ENCODE peak calls at places on chromosome 17, in six cellular contexts. One of them, this sample, is unnamed.

GRCh38 chr17:78473951-78474630 is 95.6 kb downstream of the PGS1 start:
- DNase-seq in neural crest cell: no peak
- DNase-seq in T follicular helper cell: no peak
- DNase-seq in SK-N-DZ: no peak
- DNase-seq in Daoy: no peak
- DNase-seq in GM19239: no peak
- DNase-seq in this sample: no peak

GRCh38 chr17:4161179-4161559 is 18.2 kb downstream of the CYB5D2 start:
- DNase-seq in T follicular helper cell: no peak
- DNase-seq in SK-N-DZ: no peak
- DNase-seq in Daoy: peak; percentile 83
- DNase-seq in GM19239: no peak
- DNase-seq in neural crest cell: no peak
- DNase-seq in this sample: no peak

GRCh38 chr17:76385892-76386786 is 1.7 kb downstream of the SPHK1 start:
- DNase-seq in GM19239: peak; percentile 94
- DNase-seq in SK-N-DZ: peak; percentile 82
- DNase-seq in Daoy: peak; percentile 87
- DNase-seq in neural crest cell: peak; percentile 90
- DNase-seq in T follicular helper cell: peak; percentile 70
- DNase-seq in this sample: peak; percentile 71

GRCh38 chr17:57856792-57857620 is 7.2 kb upstream of the MRPS23 start:
- DNase-seq in T follicular helper cell: no peak
- DNase-seq in neural crest cell: no peak
- DNase-seq in GM19239: no peak
- DNase-seq in SK-N-DZ: no peak
- DNase-seq in Daoy: no peak
- DNase-seq in this sample: no peak

GRCh38 chr17:42111901-42112551 is 488 bp downstream of the DHX58 start:
- DNase-seq in SK-N-DZ: no peak
- DNase-seq in neural crest cell: no peak
- DNase-seq in T follicular helper cell: no peak
- DNase-seq in Daoy: peak; percentile 54
- DNase-seq in GM19239: no peak
- DNase-seq in this sample: no peak

GRCh38 chr17:21502301-21502700 is 126.1 kb downstream of the KCNJ12 start:
- DNase-seq in T follicular helper cell: no peak
- DNase-seq in SK-N-DZ: no peak
- DNase-seq in Daoy: no peak
- DNase-seq in GM19239: no peak
- DNase-seq in neural crest cell: no peak
- DNase-seq in this sample: no peak

GRCh38 chr17:35241520-35241919 is 1.4 kb upstream of the SLFN5 start:
- DNase-seq in GM19239: no peak
- DNase-seq in neural crest cell: no peak
- DNase-seq in Daoy: no peak
- DNase-seq in T follicular helper cell: peak; percentile 23
- DNase-seq in SK-N-DZ: no peak
- DNase-seq in this sample: peak; percentile 36

GRCh38 chr17:82029391-82029790 is 2.1 kb upstream of the RAC3 start:
- DNase-seq in GM19239: no peak
- DNase-seq in T follicular helper cell: no peak
- DNase-seq in neural crest cell: no peak
- DNase-seq in SK-N-DZ: no peak
- DNase-seq in Daoy: no peak
- DNase-seq in this sample: no peak

GRCh38 chr17:21119247-21119944 is 7.4 kb upstream of the DHRS7B start:
- DNase-seq in T follicular helper cell: peak; percentile 54
- DNase-seq in neural crest cell: peak; percentile 51
- DNase-seq in SK-N-DZ: peak; percentile 61
- DNase-seq in GM19239: peak; percentile 56
- DNase-seq in Daoy: peak; percentile 74
- DNase-seq in this sample: peak; percentile 59

GRCh38 chr17:40562841-40563370 is 2.4 kb downstream of the CCR7 start:
- DNase-seq in GM19239: no peak
- DNase-seq in T follicular helper cell: no peak
- DNase-seq in neural crest cell: no peak
- DNase-seq in Daoy: no peak
- DNase-seq in SK-N-DZ: peak; percentile 1
- DNase-seq in this sample: no peak

GRCh38 chr17:1203111-1203966 is 23.6 kb upstream of the ABR start:
- DNase-seq in neural crest cell: peak; percentile 74
- DNase-seq in GM19239: peak; percentile 57
- DNase-seq in SK-N-DZ: no peak
- DNase-seq in T follicular helper cell: peak; percentile 43
- DNase-seq in Daoy: peak; percentile 94
- DNase-seq in this sample: peak; percentile 51

GRCh38 chr17:2929881-2930533 is 133.4 kb downstream of the OR1D5 start:
- DNase-seq in SK-N-DZ: peak; percentile 86
- DNase-seq in GM19239: peak; percentile 32
- DNase-seq in neural crest cell: peak; percentile 68
- DNase-seq in Daoy: peak; percentile 62
- DNase-seq in T follicular helper cell: no peak
- DNase-seq in this sample: no peak

GRCh38 chr17:55641559-55642160 is 81.0 kb downstream of the TMEM100 start:
- DNase-seq in neural crest cell: peak; percentile 40
- DNase-seq in GM19239: no peak
- DNase-seq in T follicular helper cell: no peak
- DNase-seq in Daoy: peak; percentile 38
- DNase-seq in SK-N-DZ: peak; percentile 68
- DNase-seq in this sample: no peak

GRCh38 chr17:27669850-27670249 is 38.9 kb downstream of the LGALS9 start:
- DNase-seq in T follicular helper cell: no peak
- DNase-seq in GM19239: no peak
- DNase-seq in Daoy: no peak
- DNase-seq in neural crest cell: no peak
- DNase-seq in SK-N-DZ: no peak
- DNase-seq in this sample: no peak

GRCh38 chr17:38563362-38564253 is 42.1 kb downstream of the SRCIN1 start:
- DNase-seq in T follicular helper cell: no peak
- DNase-seq in Daoy: no peak
- DNase-seq in GM19239: no peak
- DNase-seq in SK-N-DZ: peak; percentile 69
- DNase-seq in neural crest cell: no peak
- DNase-seq in this sample: no peak

GRCh38 chr17:77495575-77495974 is 354.8 kb downstream of the SEC14L1 start:
- DNase-seq in neural crest cell: no peak
- DNase-seq in Daoy: no peak
- DNase-seq in T follicular helper cell: no peak
- DNase-seq in GM19239: no peak
- DNase-seq in SK-N-DZ: no peak
- DNase-seq in this sample: no peak

GRCh38 chr17:29133146-29133713 is 47.0 kb downstream of the MYO18A start:
- DNase-seq in T follicular helper cell: no peak
- DNase-seq in Daoy: peak; percentile 73
- DNase-seq in neural crest cell: no peak
- DNase-seq in SK-N-DZ: no peak
- DNase-seq in GM19239: no peak
- DNase-seq in this sample: no peak

GRCh38 chr17:66952031-66952524 is 12.4 kb upstream of the CACNG4 start:
- DNase-seq in Daoy: peak; percentile 94
- DNase-seq in T follicular helper cell: no peak
- DNase-seq in GM19239: no peak
- DNase-seq in neural crest cell: no peak
- DNase-seq in SK-N-DZ: no peak
- DNase-seq in this sample: no peak

GRCh38 chr17:19579867-19580565 is 46.4 kb downstream of the SLC47A1 start:
- DNase-seq in SK-N-DZ: no peak
- DNase-seq in T follicular helper cell: no peak
- DNase-seq in Daoy: peak; percentile 31
- DNase-seq in GM19239: no peak
- DNase-seq in neural crest cell: peak; percentile 4
- DNase-seq in this sample: no peak

GRCh38 chr17:55175788-55176425 is 88.9 kb upstream of the HLF start:
- DNase-seq in T follicular helper cell: no peak
- DNase-seq in SK-N-DZ: no peak
- DNase-seq in neural crest cell: no peak
- DNase-seq in Daoy: no peak
- DNase-seq in GM19239: no peak
- DNase-seq in this sample: no peak

GRCh38 chr17:78227455-78227916 is 3.9 kb upstream of the TMEM235 start:
- DNase-seq in GM19239: no peak
- DNase-seq in neural crest cell: no peak
- DNase-seq in Daoy: peak; percentile 64
- DNase-seq in T follicular helper cell: no peak
- DNase-seq in SK-N-DZ: no peak
- DNase-seq in this sample: no peak

GRCh38 chr17:81550830-81551457 is 1.2 kb downstream of the FAAP100 start:
- DNase-seq in GM19239: no peak
- DNase-seq in SK-N-DZ: no peak
- DNase-seq in T follicular helper cell: no peak
- DNase-seq in neural crest cell: no peak
- DNase-seq in Daoy: no peak
- DNase-seq in this sample: no peak

GRCh38 chr17:58047751-58048150 is 35.5 kb upstream of the DYNLL2 start:
- DNase-seq in SK-N-DZ: no peak
- DNase-seq in GM19239: no peak
- DNase-seq in Daoy: no peak
- DNase-seq in T follicular helper cell: no peak
- DNase-seq in neural crest cell: no peak
- DNase-seq in this sample: no peak

GRCh38 chr17:49647256-49647585 is 30.7 kb downstream of the SPOP start:
- DNase-seq in Daoy: no peak
- DNase-seq in neural crest cell: no peak
- DNase-seq in SK-N-DZ: no peak
- DNase-seq in T follicular helper cell: no peak
- DNase-seq in GM19239: no peak
- DNase-seq in this sample: no peak

GRCh38 chr17:77496831-77497577 is 356.2 kb downstream of the SEC14L1 start:
- DNase-seq in Daoy: no peak
- DNase-seq in SK-N-DZ: no peak
- DNase-seq in GM19239: no peak
- DNase-seq in T follicular helper cell: no peak
- DNase-seq in neural crest cell: no peak
- DNase-seq in this sample: no peak

GRCh38 chr17:37713028-37713431 is 31.8 kb downstream of the HNF1B start:
- DNase-seq in neural crest cell: no peak
- DNase-seq in GM19239: no peak
- DNase-seq in Daoy: no peak
- DNase-seq in SK-N-DZ: no peak
- DNase-seq in T follicular helper cell: no peak
- DNase-seq in this sample: no peak

GRCh38 chr17:44219636-44220210 is at the start of gene UBTF:
- DNase-seq in T follicular helper cell: peak; percentile 65
- DNase-seq in SK-N-DZ: peak; percentile 71
- DNase-seq in GM19239: no peak
- DNase-seq in Daoy: peak; percentile 70
- DNase-seq in neural crest cell: peak; percentile 55
- DNase-seq in this sample: peak; percentile 64

GRCh38 chr17:32912218-32912897 is 15.6 kb upstream of the TMEM98 start:
- DNase-seq in GM19239: no peak
- DNase-seq in neural crest cell: no peak
- DNase-seq in T follicular helper cell: no peak
- DNase-seq in Daoy: peak; percentile 73
- DNase-seq in SK-N-DZ: no peak
- DNase-seq in this sample: no peak

GRCh38 chr17:1966274-1967086 is 58.7 kb downstream of the RTN4RL1 start:
- DNase-seq in SK-N-DZ: no peak
- DNase-seq in GM19239: no peak
- DNase-seq in neural crest cell: no peak
- DNase-seq in T follicular helper cell: no peak
- DNase-seq in Daoy: no peak
- DNase-seq in this sample: no peak

GRCh38 chr17:81160306-81160705 is 5.0 kb upstream of the PVALEF start:
- DNase-seq in GM19239: no peak
- DNase-seq in SK-N-DZ: no peak
- DNase-seq in T follicular helper cell: no peak
- DNase-seq in neural crest cell: no peak
- DNase-seq in Daoy: peak; percentile 30
- DNase-seq in this sample: no peak

GRCh38 chr17:76996741-76997694 is 128.8 kb downstream of the MGAT5B start:
- DNase-seq in SK-N-DZ: no peak
- DNase-seq in T follicular helper cell: no peak
- DNase-seq in neural crest cell: no peak
- DNase-seq in Daoy: no peak
- DNase-seq in GM19239: no peak
- DNase-seq in this sample: no peak